ENCODE peak calls at places on chromosomes 2 and 18, in seven cellular contexts. J, G, A, D, Z, P and I are unnamed samples.

GRCh38 chr18:58645398-58645797 is 16.5 kb upstream of the ALPK2 start:
- DNase-seq in J (no peak), G (no peak), A (no peak), D (no peak), Z (no peak), P (no peak), I (no peak)

GRCh38 chr18:1914489-1914888 is 656.8 kb downstream of the METTL4 start:
- DNase-seq in J (peak), G (peak), A (no peak), D (no peak), Z (peak), P (no peak), I (peak)

GRCh38 chr2:160388464-160389263 is 104.9 kb downstream of the RBMS1 start:
- DNase-seq in J (no peak), G (no peak), A (no peak), D (no peak), Z (no peak), P (no peak), I (no peak)

GRCh38 chr2:199543606-199544172 is 86.0 kb upstream of the SATB2 start:
- DNase-seq in J (no peak), G (no peak), A (no peak), D (no peak), Z (no peak), P (no peak), I (no peak)

GRCh38 chr2:109218087-109218791 is 89.2 kb downstream of the SH3RF3 start:
- DNase-seq in J (no peak), G (no peak), A (no peak), D (peak), Z (peak), P (no peak), I (no peak)

GRCh38 chr2:134140251-134140661 is 113.6 kb upstream of the MGAT5 start:
- DNase-seq in J (no peak), G (no peak), A (no peak), D (no peak), Z (no peak), P (no peak), I (no peak)

GRCh38 chr2:37324786-37325624 is at the start of gene PRKD3:
- DNase-seq in J (peak), G (peak), A (no peak), D (no peak), Z (peak), P (peak), I (peak)

GRCh38 chr2:137672961-137673552 is 291.2 kb upstream of the HNMT start:
- DNase-seq in J (no peak), G (no peak), A (no peak), D (no peak), Z (no peak), P (no peak), I (no peak)

GRCh38 chr2:187169864-187170263 is 278.2 kb downstream of the CALCRL start:
- DNase-seq in J (no peak), G (no peak), A (no peak), D (no peak), Z (no peak), P (no peak), I (no peak)

GRCh38 chr2:132849118-132849517 is 179.1 kb upstream of the LYPD1 start:
- DNase-seq in J (no peak), G (no peak), A (no peak), D (no peak), Z (no peak), P (no peak), I (no peak)
- TF ChIP-seq JUND in J (no peak), G (no peak), A (no peak), D (no peak), Z (no peak), P (no peak), I (no peak)

DNA sequence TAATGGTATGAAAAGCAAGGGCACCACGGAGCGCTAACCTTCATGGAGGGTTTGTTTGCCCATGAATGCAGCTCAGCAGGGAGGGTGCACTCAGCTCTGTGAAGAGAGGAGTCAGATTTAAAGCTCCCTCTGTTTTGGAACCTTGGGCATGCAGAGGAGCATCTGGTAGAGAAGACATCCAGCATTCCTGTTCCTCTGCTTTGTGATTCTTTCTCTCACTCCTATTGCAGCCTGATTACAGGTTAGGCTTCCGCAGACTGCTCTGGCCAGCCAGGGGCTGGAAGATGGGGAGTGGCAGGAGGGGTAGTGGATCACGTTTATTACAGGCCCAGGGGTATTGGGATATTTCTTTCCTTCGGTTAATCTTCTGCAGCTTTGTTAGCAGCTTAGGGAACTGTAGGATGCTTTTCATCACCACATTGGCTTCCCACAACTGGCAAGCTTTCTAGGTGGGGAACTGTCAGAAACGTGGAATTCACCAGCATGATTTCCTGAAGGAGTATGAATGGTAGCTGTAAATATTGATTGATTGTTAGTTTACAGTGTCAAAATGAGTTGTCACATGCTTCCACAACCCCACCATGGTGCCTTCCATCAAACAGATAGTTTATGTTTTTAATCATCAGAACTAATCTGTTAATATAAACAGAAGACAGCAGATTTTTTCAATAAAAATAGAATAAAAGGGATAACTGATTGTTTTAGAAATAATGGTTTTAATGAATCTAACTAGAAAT is 201.1 kb downstream of the VAPA start:
- DNase-seq in J (no peak), G (no peak), A (no peak), D (no peak), Z (no peak), P (no peak), I (no peak)
- TF ChIP-seq JUND in J (no peak), G (no peak), A (no peak), D (no peak), Z (no peak), P (no peak), I (no peak)

DNA sequence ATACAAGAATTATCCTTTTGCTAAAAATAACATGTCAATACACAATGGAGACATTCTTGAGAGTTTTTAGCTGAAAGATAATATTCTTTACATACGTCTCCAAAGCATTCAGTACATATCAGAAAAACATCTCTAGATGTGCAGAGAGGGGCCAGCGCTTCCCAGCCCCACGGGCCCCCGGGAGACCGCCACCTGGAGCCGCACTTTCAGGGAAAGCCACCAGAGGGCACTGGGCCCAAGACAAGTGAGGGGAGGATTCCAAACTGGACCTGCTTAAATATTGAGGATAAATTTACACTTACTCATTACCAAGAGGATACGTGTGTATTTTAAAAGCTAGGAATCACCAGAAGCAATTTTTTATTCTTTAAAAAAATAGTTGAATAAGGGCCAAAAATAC is 499.5 kb downstream of the GALR1 start:
- DNase-seq in J (peak), G (no peak), A (no peak), D (no peak), Z (no peak), P (peak), I (no peak)
- TF ChIP-seq JUND in J (no peak), G (no peak), A (no peak), D (no peak), Z (no peak), P (no peak), I (no peak)

DNA sequence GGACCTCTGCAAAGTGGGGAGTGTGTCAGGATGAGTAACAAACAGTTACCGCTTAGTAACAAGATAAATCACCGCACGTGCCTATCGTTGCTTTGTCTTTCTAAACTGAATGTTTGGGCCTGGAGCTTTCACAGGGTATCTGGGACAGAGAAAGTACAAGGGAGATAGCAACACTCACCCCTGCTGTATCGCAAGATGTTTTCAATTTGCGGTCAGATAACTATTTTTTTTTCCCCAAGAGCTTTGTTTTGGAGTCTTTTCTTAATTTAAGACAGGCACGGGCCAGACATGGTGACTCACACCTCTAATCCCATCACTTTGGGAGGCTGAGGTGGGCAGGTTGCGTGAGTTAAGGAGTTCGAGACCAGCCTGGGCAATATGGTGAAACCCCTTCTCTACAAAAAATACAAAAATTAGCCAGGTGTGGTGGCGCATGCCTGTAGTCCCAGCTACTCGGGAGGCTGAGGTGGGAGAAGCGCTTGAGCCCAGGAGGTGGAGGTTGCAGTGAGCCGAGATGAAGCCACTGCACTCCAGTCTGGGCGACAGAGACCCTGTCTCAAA is 146.6 kb downstream of the GBX2 start:
- DNase-seq in J (peak), G (no peak), A (no peak), D (no peak), Z (no peak), P (no peak), I (no peak)
- TF ChIP-seq JUND in J (no peak), G (no peak), A (no peak), D (no peak), Z (no peak), P (no peak), I (no peak)

GRCh38 chr2:85551698-85552678 is 9.3 kb downstream of the GGCX start:
- DNase-seq in J (peak), G (peak), A (peak), D (peak), Z (peak), P (peak), I (peak)
- TF ChIP-seq JUND in J (no peak), G (no peak), A (no peak), D (no peak), Z (no peak), P (no peak), I (no peak)

GRCh38 chr2:215695876-215696275 is 260.0 kb upstream of the FN1 start:
- DNase-seq in J (no peak), G (no peak), A (no peak), D (no peak), Z (no peak), P (no peak), I (no peak)
- TF ChIP-seq JUND in J (no peak), G (no peak), A (no peak), D (no peak), Z (no peak), P (no peak), I (no peak)

GRCh38 chr2:227826019-227826521 is 12.4 kb downstream of the CCL20 start:
- DNase-seq in J (no peak), G (no peak), A (no peak), D (no peak), Z (no peak), P (no peak), I (no peak)
- TF ChIP-seq JUND in J (no peak), G (no peak), A (no peak), D (no peak), Z (no peak), P (no peak), I (no peak)

DNA sequence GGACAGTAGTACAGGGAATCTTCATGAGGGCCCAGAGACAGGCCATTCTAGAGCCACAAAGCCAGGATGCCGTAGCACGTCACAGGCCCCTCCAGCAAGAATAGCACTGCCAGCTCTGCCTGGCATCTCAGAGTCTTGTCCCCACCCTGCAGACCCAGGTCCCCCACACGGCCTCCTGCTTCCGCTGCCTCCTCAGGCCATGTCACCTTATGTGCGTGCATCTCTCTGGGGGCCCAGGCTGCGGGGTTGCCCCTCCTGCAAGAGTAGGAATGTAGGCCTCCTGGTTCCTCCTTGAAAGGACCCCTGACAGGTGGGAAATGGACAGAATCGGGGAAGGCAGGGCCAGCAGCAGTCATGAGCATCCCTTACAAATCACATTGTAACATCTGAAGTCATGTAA is 49.8 kb downstream of the ADI1 start:
- DNase-seq in J (no peak), G (no peak), A (no peak), D (no peak), Z (no peak), P (no peak), I (no peak)
- TF ChIP-seq JUND in J (no peak), G (no peak), A (no peak), D (no peak), Z (no peak), P (no peak), I (no peak)

GRCh38 chr2:174560737-174561136 is 36.9 kb downstream of the WIPF1 start:
- DNase-seq in J (no peak), G (no peak), A (no peak), D (no peak), Z (no peak), P (no peak), I (no peak)

GRCh38 chr2:174563530-174564282 is 33.9 kb downstream of the WIPF1 start:
- DNase-seq in J (no peak), G (no peak), A (no peak), D (no peak), Z (no peak), P (no peak), I (peak)

GRCh38 chr2:174555998-174556397 is 41.6 kb downstream of the WIPF1 start:
- DNase-seq in J (no peak), G (no peak), A (no peak), D (no peak), Z (no peak), P (no peak), I (no peak)

DNA sequence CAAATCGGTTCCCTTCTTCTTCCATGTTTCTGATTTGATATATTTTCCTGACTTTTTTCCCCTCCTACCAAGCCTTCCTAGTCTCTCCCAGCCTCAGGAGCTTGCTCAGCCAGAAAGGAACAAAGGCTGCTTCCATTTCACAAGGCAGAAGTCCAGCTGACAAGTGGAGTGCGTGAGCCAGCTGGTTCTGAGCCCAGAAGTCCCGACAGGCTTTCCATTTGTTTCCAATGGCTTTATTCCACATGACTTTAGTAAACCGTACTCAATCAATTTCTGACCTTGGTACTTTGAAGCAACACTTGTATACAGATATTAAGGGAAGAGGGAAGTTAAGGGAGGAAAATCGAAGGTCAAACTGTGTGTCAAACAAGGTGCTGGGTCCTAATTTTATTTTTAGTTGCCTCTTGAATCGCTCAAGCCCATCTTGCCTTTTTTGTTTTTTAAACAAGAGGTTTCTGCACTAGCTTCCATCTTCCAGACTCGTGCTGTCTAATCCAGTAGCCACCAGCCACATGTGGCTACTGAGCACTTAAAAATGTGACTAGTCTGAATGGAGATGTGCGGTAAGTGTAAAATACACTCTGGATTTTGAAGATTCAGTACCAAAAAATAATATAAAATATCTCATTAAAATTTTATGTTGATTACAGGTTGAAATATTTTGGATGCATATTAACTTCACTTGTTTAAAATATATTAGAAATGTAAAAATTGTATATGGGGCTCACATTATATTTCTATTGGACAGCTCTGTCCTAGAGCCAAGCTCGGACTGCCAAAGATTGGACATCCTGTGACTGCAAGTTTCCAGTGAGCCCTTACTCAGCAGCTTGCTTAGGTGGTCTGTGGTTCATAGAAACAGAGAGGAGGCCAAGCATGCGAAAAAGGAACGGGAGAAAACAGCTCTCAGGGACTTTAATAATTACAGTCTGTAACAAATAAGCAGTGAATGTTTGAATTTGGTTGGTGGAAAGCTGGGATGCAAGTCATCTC is 36.0 kb downstream of the WIPF1 start:
- DNase-seq in J (no peak), G (no peak), A (no peak), D (no peak), Z (no peak), P (no peak), I (no peak)
- TF ChIP-seq JUND in J (no peak), G (no peak), A (no peak), D (no peak), Z (no peak), P (no peak), I (no peak)

GRCh38 chr2:149686677-149687427 is 99.3 kb upstream of the MMADHC start:
- DNase-seq in J (no peak), G (no peak), A (no peak), D (no peak), Z (no peak), P (peak), I (peak)

GRCh38 chr2:149690825-149691224 is 103.2 kb upstream of the MMADHC start:
- DNase-seq in J (no peak), G (no peak), A (no peak), D (no peak), Z (no peak), P (no peak), I (no peak)

GRCh38 chr2:149686136-149686535 is 98.6 kb upstream of the MMADHC start:
- DNase-seq in J (no peak), G (no peak), A (no peak), D (no peak), Z (no peak), P (no peak), I (no peak)
- TF ChIP-seq JUND in J (no peak), G (no peak), A (no peak), D (no peak), Z (no peak), P (no peak), I (no peak)